ENCODE peak calls at places on chromosomes 11 and 22, in four cellular contexts. B, Q, T and C are unnamed samples.

GRCh38 chr11:68503281-68503687 is 42.7 kb downstream of the PPP6R3 start:
- DNase-seq in B (no peak), Q (no peak), T (no peak), C (no peak)

GRCh38 chr11:92791886-92792285 is 177.6 kb upstream of the MTNR1B start:
- DNase-seq in B (no peak), Q (no peak), T (no peak), C (no peak)

GRCh38 chr22:26416670-26417270 is 12.3 kb upstream of the ASPHD2 start:
- DNase-seq in B (no peak), Q (no peak), T (peak; percentile 49), C (no peak)

GRCh38 chr11:99884750-99885149 is 802.3 kb upstream of the ARHGAP42 start:
- DNase-seq in B (no peak), Q (no peak), T (no peak), C (no peak)

GRCh38 chr22:36940676-36941075 is 27.2 kb downstream of the CSF2RB start:
- DNase-seq in B (no peak), Q (no peak), T (no peak), C (no peak)

GRCh38 chr11:113874096-113874919 is 1.1 kb downstream of the USP28 start:
- DNase-seq in B (no peak), Q (no peak), T (no peak), C (no peak)

GRCh38 chr11:57562596-57562995 is 4.9 kb downstream of the UBE2L6 start:
- DNase-seq in B (no peak), Q (no peak), T (peak; percentile 53), C (no peak)

GRCh38 chr11:64742940-64743590 is 877 bp downstream of the RASGRP2 start:
- DNase-seq in B (no peak), Q (no peak), T (peak; percentile 91), C (peak; percentile 90)

GRCh38 chr22:50671641-50672040 is 982 bp upstream of the SHANK3 start:
- DNase-seq in B (no peak), Q (no peak), T (no peak), C (no peak)

GRCh38 chr22:24184057-24184798 is 2.9 kb downstream of the SUSD2 start:
- DNase-seq in B (no peak), Q (no peak), T (no peak), C (no peak)

GRCh38 chr11:122308286-122308685 is 192.3 kb upstream of the BLID start:
- DNase-seq in B (no peak), Q (no peak), T (no peak), C (no peak)

DNA sequence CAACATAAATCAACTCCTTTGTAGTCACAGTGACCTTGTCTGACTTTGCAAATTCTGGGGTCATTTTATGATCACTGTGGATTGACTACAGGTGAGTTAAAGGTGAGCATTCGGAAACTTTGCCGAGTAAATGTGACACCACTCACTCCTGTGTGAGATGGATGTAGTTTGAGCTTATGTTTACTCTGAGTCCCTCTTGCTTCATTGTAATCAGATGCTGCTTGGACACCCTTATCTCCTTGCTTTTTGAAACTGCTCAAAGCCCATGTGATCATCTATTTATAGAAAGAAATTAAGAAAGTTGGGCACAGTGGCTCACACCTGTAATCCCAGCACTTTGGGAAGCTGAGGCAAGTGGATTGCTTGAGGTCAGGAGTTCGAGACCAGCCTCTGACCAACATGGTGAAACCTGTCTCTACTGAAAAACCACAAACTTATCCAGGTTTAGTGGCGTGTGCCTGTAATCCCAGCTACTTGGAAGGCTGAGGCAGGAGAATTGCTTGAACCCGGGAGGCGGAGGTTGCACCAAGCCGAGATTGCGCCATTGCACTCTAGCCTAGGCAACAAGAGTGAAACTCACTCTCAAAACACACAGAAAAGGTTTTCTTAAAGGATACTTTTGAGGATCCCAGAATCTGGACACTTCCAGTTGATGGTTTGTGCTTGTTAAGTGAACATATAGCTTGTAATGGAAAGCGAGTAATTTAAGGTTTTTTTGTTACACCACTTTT is 7.2 kb downstream of the FAM118A start:
- DNase-seq in B (no peak), Q (no peak), T (peak; percentile 32), C (no peak)
- H3K4me1 ChIP-seq in B (peaks cover 16% of the 10 kb centered on the region), Q (no peaks in the 10 kb centered on the region), T (peaks cover 61% of the 10 kb centered on the region), C (peaks cover 50% of the 10 kb centered on the region)

DNA sequence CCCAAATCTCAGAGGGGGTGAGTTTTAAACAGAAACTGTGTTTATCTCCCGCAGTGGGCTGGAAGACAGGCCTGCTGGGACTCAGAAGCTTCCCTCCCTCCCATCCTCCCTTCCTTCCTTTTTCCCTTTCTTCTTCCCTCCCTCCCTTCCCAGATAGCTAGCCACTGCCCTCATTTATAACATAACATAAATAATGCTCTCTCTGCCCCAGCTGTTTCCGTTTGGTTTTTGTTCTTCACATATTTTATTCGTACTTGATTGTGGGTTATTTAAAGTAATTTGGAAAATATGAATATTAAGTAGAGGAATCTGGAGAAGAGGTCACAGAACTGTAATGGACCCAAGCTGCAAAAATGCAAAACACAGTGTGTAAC is 140.9 kb downstream of the TEAD1 start:
- DNase-seq in B (no peak), Q (no peak), T (no peak), C (no peak)
- H3K4me1 ChIP-seq in B (peaks cover 2% of the 10 kb centered on the region), Q (peaks cover 15% of the 10 kb centered on the region), T (peaks cover 56% of the 10 kb centered on the region), C (peaks cover 13% of the 10 kb centered on the region)

GRCh38 chr22:40855104-40855959 is 1.1 kb downstream of the ST13 start:
- DNase-seq in B (no peak), Q (no peak), T (no peak), C (no peak)

GRCh38 chr22:40855960-40856512 is 403 bp downstream of the ST13 start:
- DNase-seq in B (peak; percentile 53), Q (no peak), T (no peak), C (peak; percentile 67)

GRCh38 chr22:40856513-40857308 is at the start of the genes ST13 and XPNPEP3:
- DNase-seq in B (peak; percentile 97), Q (peak; percentile 98), T (peak; percentile 97), C (peak; percentile 91)

GRCh38 chr22:40853330-40853729 is 3.1 kb downstream of the ST13 start:
- DNase-seq in B (no peak), Q (no peak), T (no peak), C (no peak)

DNA sequence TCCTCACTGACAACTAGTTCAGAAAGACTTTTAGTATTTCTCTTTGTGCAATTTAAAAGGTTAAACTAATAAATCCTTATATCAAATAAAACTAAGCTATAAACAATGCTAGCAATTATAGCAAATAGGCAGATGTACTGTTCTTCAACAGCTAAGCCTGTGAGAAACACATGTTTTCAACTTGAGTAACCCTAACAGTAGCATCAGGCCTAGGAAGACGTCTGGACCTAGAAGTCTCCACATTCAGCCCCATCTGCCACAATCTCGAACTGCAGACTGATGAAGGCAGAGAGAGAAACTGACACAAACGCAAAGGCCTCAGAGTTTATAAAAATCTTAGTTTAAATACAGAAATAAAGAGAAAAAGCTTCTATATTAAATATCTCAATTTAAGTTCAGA is 2.5 kb downstream of the ST13 start:
- DNase-seq in B (no peak), Q (no peak), T (no peak), C (no peak)
- H3K4me1 ChIP-seq in B (peaks cover 19% of the 10 kb centered on the region), Q (no peaks in the 10 kb centered on the region), T (peaks cover 37% of the 10 kb centered on the region), C (peaks cover 10% of the 10 kb centered on the region)

DNA sequence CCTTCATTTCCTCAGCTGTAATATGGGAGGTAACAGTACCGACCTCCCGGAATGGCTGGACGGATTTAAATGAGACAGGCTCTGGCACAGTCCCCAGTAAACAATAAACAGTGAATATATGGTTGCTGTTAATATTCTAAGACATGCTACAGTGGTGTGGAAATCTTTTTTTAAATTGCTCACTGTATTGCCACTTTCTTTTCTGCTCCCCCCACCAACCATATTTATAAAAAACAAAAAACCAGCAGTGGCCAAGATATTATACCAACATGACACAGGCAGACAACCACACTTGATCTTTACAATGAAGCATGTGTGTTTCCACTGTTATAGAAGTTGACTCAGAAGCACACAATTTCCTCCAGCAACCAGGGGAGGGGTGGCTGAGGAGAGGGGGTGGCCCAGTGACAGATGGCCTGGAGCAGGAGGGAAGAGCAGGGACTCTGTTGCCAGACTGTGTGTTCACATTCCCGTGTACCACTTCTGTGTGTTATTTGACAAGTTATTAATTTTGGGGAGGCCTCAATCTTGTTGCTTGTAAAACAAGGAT is 14.9 kb downstream of the CD59 start:
- DNase-seq in B (no peak), Q (no peak), T (no peak), C (no peak)
- H3K4me1 ChIP-seq in B (peaks cover 8% of the 10 kb centered on the region), Q (peaks cover 15% of the 10 kb centered on the region), T (peaks cover 28% of the 10 kb centered on the region), C (peaks cover 15% of the 10 kb centered on the region)

DNA sequence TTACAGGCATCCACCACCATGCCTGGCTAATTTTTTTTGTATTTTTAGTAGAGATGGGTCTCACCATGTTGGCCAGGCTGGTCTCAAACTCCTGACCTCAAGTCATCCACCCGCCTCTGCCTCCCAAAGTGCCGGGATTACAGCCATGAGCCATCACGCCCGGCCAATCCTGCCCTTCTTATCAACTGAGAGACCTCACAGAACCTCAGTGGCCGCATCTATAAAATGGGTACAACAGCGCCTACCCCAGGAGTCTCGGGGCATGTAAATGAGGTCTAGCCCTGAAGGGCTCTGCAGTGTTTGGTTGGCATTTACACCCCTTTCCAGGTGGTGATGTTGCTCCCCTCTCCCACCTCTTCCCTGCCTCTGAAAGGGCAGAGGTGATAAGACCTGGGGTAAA is 11.7 kb downstream of the SYNGR1 start:
- DNase-seq in B (no peak), Q (no peak), T (no peak), C (no peak)
- H3K4me1 ChIP-seq in B (no peaks in the 10 kb centered on the region), Q (no peaks in the 10 kb centered on the region), T (peaks cover 19% of the 10 kb centered on the region), C (no peaks in the 10 kb centered on the region)

GRCh38 chr22:39292002-39292401 is 27.4 kb downstream of the RPL3 start:
- DNase-seq in B (no peak), Q (no peak), T (no peak), C (no peak)
- H3K4me1 ChIP-seq in B (peaks cover 28% of the 10 kb centered on the region), Q (peaks cover 20% of the 10 kb centered on the region), T (peaks cover 44% of the 10 kb centered on the region), C (peaks cover 5% of the 10 kb centered on the region)